ENCODE peak calls at places on chromosomes 1 and 21, in six cellular contexts. One of them, this sample, is unnamed.

GRCh38 chr1:3902111-3902511 is 2.0 kb upstream of the C1orf174 start:
- DNase-seq in adrenal gland: no peak
- DNase-seq in transverse colon: peak; percentile 22
- DNase-seq in ovary: peak; percentile 57
- DNase-seq in right lobe of liver: no peak
- DNase-seq in IMR-90: no peak
- DNase-seq in this sample: no peak

GRCh38 chr1:46401514-46401913 is 7.4 kb downstream of the FAAH start:
- DNase-seq in right lobe of liver: no peak
- DNase-seq in ovary: no peak
- DNase-seq in transverse colon: no peak
- DNase-seq in adrenal gland: no peak
- DNase-seq in IMR-90: peak; percentile 11
- DNase-seq in this sample: no peak

GRCh38 chr1:193111641-193112090 is 6.5 kb upstream of the GLRX2 start:
- DNase-seq in adrenal gland: peak; percentile 88
- DNase-seq in right lobe of liver: peak; percentile 77
- DNase-seq in ovary: no peak
- DNase-seq in IMR-90: peak; percentile 87
- DNase-seq in transverse colon: peak; percentile 43
- DNase-seq in this sample: no peak

GRCh38 chr1:248585266-248585665 is 10.7 kb upstream of the OR2T34 start:
- DNase-seq in adrenal gland: no peak
- DNase-seq in transverse colon: no peak
- DNase-seq in ovary: no peak
- DNase-seq in right lobe of liver: no peak
- DNase-seq in IMR-90: no peak
- DNase-seq in this sample: no peak

GRCh38 chr21:31382060-31382459 is 38.0 kb upstream of the TIAM1 start:
- DNase-seq in right lobe of liver: no peak
- DNase-seq in transverse colon: no peak
- DNase-seq in ovary: no peak
- DNase-seq in IMR-90: no peak
- DNase-seq in adrenal gland: no peak
- DNase-seq in this sample: no peak

GRCh38 chr1:211345719-211346118 is 19.1 kb downstream of the TRAF5 start:
- DNase-seq in right lobe of liver: no peak
- DNase-seq in ovary: no peak
- DNase-seq in transverse colon: no peak
- DNase-seq in IMR-90: peak; percentile 53
- DNase-seq in adrenal gland: no peak
- DNase-seq in this sample: peak; percentile 34

GRCh38 chr1:234997201-234998173 is 131.2 kb downstream of the TOMM20 start:
- DNase-seq in ovary: peak; percentile 97
- DNase-seq in IMR-90: peak; percentile 99
- DNase-seq in transverse colon: peak; percentile 95
- DNase-seq in adrenal gland: peak; percentile 100
- DNase-seq in right lobe of liver: peak; percentile 99
- DNase-seq in this sample: peak; percentile 98

GRCh38 chr1:52911541-52911940 is 10.0 kb downstream of the ECHDC2 start:
- DNase-seq in ovary: no peak
- DNase-seq in IMR-90: no peak
- DNase-seq in right lobe of liver: no peak
- DNase-seq in transverse colon: no peak
- DNase-seq in adrenal gland: no peak
- DNase-seq in this sample: no peak

GRCh38 chr21:45295576-45296365 is 8.1 kb upstream of the POFUT2 start:
- DNase-seq in IMR-90: peak; percentile 91
- DNase-seq in transverse colon: peak; percentile 26
- DNase-seq in adrenal gland: peak; percentile 74
- DNase-seq in ovary: peak; percentile 47
- DNase-seq in right lobe of liver: no peak
- DNase-seq in this sample: peak; percentile 76

GRCh38 chr1:207849016-207849415 is 61.9 kb downstream of the CD34 start:
- DNase-seq in adrenal gland: no peak
- DNase-seq in transverse colon: no peak
- DNase-seq in ovary: no peak
- DNase-seq in IMR-90: no peak
- DNase-seq in right lobe of liver: no peak
- DNase-seq in this sample: no peak

GRCh38 chr1:40983286-40983685 is 3.8 kb downstream of the CTPS1 start:
- DNase-seq in right lobe of liver: no peak
- DNase-seq in transverse colon: no peak
- DNase-seq in ovary: no peak
- DNase-seq in IMR-90: no peak
- DNase-seq in adrenal gland: no peak
- DNase-seq in this sample: no peak

GRCh38 chr1:174408142-174408541 is 39.6 kb upstream of the GPR52 start:
- DNase-seq in ovary: no peak
- DNase-seq in adrenal gland: no peak
- DNase-seq in transverse colon: no peak
- DNase-seq in IMR-90: peak; percentile 19
- DNase-seq in right lobe of liver: no peak
- DNase-seq in this sample: no peak

GRCh38 chr1:228927947-228928898 is 192.9 kb downstream of the RHOU start:
- DNase-seq in IMR-90: no peak
- DNase-seq in right lobe of liver: no peak
- DNase-seq in ovary: no peak
- DNase-seq in adrenal gland: no peak
- DNase-seq in transverse colon: no peak
- DNase-seq in this sample: peak; percentile 52

GRCh38 chr1:6500446-6501406 is 9.3 kb upstream of the PLEKHG5 start:
- DNase-seq in ovary: peak; percentile 59
- DNase-seq in right lobe of liver: no peak
- DNase-seq in adrenal gland: no peak
- DNase-seq in IMR-90: no peak
- DNase-seq in transverse colon: no peak
- DNase-seq in this sample: no peak

GRCh38 chr1:201280884-201281283 is 2.4 kb upstream of the PKP1 start:
- DNase-seq in right lobe of liver: no peak
- DNase-seq in ovary: no peak
- DNase-seq in adrenal gland: no peak
- DNase-seq in IMR-90: no peak
- DNase-seq in transverse colon: no peak
- DNase-seq in this sample: no peak

GRCh38 chr1:205074513-205074912 is 9.7 kb downstream of the TMEM81 start:
- DNase-seq in adrenal gland: no peak
- DNase-seq in IMR-90: peak; percentile 7
- DNase-seq in ovary: no peak
- DNase-seq in right lobe of liver: no peak
- DNase-seq in transverse colon: no peak
- DNase-seq in this sample: no peak

GRCh38 chr1:3740038-3740437 is 12.2 kb upstream of the CCDC27 start:
- DNase-seq in transverse colon: no peak
- DNase-seq in right lobe of liver: peak; percentile 88
- DNase-seq in adrenal gland: no peak
- DNase-seq in ovary: no peak
- DNase-seq in IMR-90: no peak
- DNase-seq in this sample: no peak

GRCh38 chr1:62175568-62176179 is 19.0 kb upstream of the L1TD1 start:
- DNase-seq in ovary: no peak
- DNase-seq in IMR-90: peak; percentile 45
- DNase-seq in transverse colon: peak; percentile 33
- DNase-seq in adrenal gland: peak; percentile 40
- DNase-seq in right lobe of liver: no peak
- DNase-seq in this sample: no peak

GRCh38 chr1:227911376-227911775 is 36.4 kb downstream of the WNT9A start:
- DNase-seq in ovary: no peak
- DNase-seq in adrenal gland: no peak
- DNase-seq in transverse colon: no peak
- DNase-seq in right lobe of liver: no peak
- DNase-seq in IMR-90: no peak
- DNase-seq in this sample: no peak

GRCh38 chr1:117289316-117289715 is 77.9 kb upstream of the MAN1A2 start:
- DNase-seq in right lobe of liver: no peak
- DNase-seq in adrenal gland: no peak
- DNase-seq in ovary: no peak
- DNase-seq in transverse colon: no peak
- DNase-seq in IMR-90: no peak
- DNase-seq in this sample: no peak

GRCh38 chr1:156065212-156065611 is 4.3 kb downstream of the RAB25 start:
- DNase-seq in IMR-90: no peak
- DNase-seq in ovary: no peak
- DNase-seq in transverse colon: no peak
- DNase-seq in right lobe of liver: no peak
- DNase-seq in adrenal gland: no peak
- DNase-seq in this sample: no peak

GRCh38 chr1:16162163-16162822 is 6.4 kb upstream of the EPHA2 start:
- DNase-seq in adrenal gland: no peak
- DNase-seq in ovary: no peak
- DNase-seq in IMR-90: no peak
- DNase-seq in right lobe of liver: no peak
- DNase-seq in transverse colon: peak; percentile 73
- DNase-seq in this sample: no peak

GRCh38 chr1:48048064-48048463 is 50.9 kb upstream of the TRABD2B start:
- DNase-seq in adrenal gland: no peak
- DNase-seq in IMR-90: peak; percentile 26
- DNase-seq in right lobe of liver: no peak
- DNase-seq in ovary: no peak
- DNase-seq in transverse colon: no peak
- DNase-seq in this sample: no peak

GRCh38 chr1:2548068-2548589 is 8.0 kb upstream of the TNFRSF14 start:
- DNase-seq in IMR-90: peak; percentile 56
- DNase-seq in ovary: peak; percentile 83
- DNase-seq in adrenal gland: peak; percentile 88
- DNase-seq in right lobe of liver: peak; percentile 91
- DNase-seq in transverse colon: peak; percentile 94
- DNase-seq in this sample: peak; percentile 76

GRCh38 chr1:2544875-2545638 is 11.1 kb upstream of the TNFRSF14 start:
- DNase-seq in transverse colon: no peak
- DNase-seq in right lobe of liver: no peak
- DNase-seq in IMR-90: no peak
- DNase-seq in adrenal gland: peak; percentile 41
- DNase-seq in ovary: no peak
- DNase-seq in this sample: no peak

GRCh38 chr1:2547210-2548067 is 8.7 kb upstream of the TNFRSF14 start:
- DNase-seq in adrenal gland: no peak
- DNase-seq in right lobe of liver: no peak
- DNase-seq in transverse colon: peak; percentile 51
- DNase-seq in IMR-90: no peak
- DNase-seq in ovary: no peak
- DNase-seq in this sample: no peak

GRCh38 chr1:2545754-2546514 is 10.2 kb upstream of the TNFRSF14 start:
- DNase-seq in transverse colon: peak; percentile 95
- DNase-seq in ovary: no peak
- DNase-seq in right lobe of liver: peak; percentile 94
- DNase-seq in adrenal gland: peak; percentile 97
- DNase-seq in IMR-90: peak; percentile 66
- DNase-seq in this sample: peak; percentile 98

DNA sequence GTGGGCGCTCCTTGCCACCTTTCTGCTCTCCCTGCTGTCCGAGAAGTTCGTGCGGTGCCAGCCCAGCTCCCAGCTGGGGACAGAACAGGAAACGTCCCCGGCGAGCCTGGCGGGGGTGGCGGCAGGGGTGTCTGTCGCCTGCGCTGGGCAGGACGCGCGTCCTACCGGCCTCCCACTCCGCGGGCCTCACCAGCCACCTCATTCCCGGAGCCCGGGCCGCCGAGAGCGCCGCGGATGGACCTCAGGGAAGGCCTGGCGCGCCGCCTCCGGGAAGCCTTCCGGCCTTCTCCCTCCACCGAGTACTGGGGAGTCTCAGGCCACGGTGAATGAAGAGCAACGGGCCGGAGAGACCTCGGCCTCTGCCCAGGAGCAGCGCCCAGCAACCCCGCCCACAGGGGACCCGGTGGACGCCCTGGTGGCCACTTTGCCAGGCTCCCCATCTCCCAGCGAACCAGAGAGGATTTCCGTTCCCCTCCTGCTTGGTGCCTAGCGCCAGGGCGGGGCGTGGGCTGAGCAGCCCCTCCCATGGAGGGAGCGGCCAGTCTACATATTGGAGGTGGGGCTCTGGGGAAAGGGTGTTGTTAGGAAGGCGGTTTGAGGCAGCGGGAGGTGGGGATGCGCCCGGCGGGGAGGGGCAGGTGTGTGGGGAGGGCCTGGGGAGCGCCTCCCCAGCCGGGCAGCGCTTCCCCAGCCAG is 9.5 kb upstream of the TNFRSF14 start:
- DNase-seq in IMR-90: peak; percentile 61
- DNase-seq in right lobe of liver: peak; percentile 92
- DNase-seq in adrenal gland: peak; percentile 86
- DNase-seq in ovary: no peak
- DNase-seq in transverse colon: peak; percentile 95
- DNase-seq in this sample: peak; percentile 97
- TF ChIP-seq POLR2A in IMR-90: no peak
- TF ChIP-seq POLR2A in right lobe of liver: peak; percentile 56
- TF ChIP-seq POLR2A in adrenal gland: peak; percentile 27
- TF ChIP-seq POLR2A in ovary: no peak
- TF ChIP-seq POLR2A in transverse colon: peak; percentile 48
- TF ChIP-seq POLR2A in this sample: no peak

GRCh38 chr1:99996951-99997350 is 27.2 kb downstream of the SLC35A3 start:
- DNase-seq in right lobe of liver: no peak
- DNase-seq in IMR-90: no peak
- DNase-seq in transverse colon: no peak
- DNase-seq in ovary: no peak
- DNase-seq in adrenal gland: no peak
- DNase-seq in this sample: no peak
- TF ChIP-seq CTCF in right lobe of liver: no peak
- TF ChIP-seq CTCF in IMR-90: no peak
- TF ChIP-seq CTCF in transverse colon: no peak
- TF ChIP-seq CTCF in ovary: no peak
- TF ChIP-seq CTCF in adrenal gland: no peak
- TF ChIP-seq CTCF in this sample: no peak

DNA sequence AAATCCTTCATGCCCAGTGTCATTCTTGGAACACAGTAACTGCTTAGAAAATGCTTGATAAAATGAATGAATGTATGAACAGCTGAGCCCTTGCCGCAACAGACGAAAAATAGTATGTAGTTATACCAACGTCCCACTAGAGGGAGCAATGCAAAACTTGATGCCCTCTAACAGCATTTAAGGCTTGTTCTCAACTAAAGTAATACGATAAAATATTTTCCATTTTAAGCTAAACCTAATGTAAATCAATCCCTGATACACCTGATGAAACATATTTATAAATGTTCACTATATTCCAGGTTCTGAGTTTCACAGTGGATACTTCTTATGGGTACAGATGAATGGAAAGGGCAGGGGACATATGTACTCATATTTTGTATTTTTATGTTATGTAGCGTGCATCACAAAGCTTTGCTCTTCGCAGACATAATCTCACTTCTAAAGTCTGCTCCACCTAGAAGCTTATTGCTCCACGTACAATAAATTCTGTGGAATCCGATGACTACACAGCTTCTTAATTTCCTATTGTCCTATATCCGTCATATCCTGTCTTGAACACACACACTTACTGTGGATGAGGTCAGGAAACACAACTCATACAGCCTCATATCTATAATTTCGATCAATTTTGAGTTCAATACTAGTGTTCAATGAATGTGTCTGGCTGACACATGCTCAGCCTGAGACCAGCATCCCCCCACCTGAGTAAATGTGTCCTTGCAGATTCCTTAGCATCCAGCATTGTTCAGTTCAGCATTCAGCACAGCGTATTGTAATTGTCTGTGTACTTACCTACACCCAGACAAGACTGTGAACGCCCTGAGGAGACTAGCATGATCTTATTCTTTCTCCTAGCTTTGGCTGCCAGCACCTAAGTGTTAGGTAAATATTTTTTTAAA is 4.4 kb upstream of the UTP25 start:
- DNase-seq in ovary: no peak
- DNase-seq in transverse colon: no peak
- DNase-seq in adrenal gland: no peak
- DNase-seq in right lobe of liver: no peak
- DNase-seq in IMR-90: peak; percentile 78
- DNase-seq in this sample: no peak
- TF ChIP-seq POLR2A in ovary: no peak
- TF ChIP-seq POLR2A in transverse colon: no peak
- TF ChIP-seq POLR2A in adrenal gland: no peak
- TF ChIP-seq POLR2A in right lobe of liver: no peak
- TF ChIP-seq POLR2A in IMR-90: no peak
- TF ChIP-seq POLR2A in this sample: no peak

GRCh38 chr1:237938553-237938952 is 47.8 kb upstream of the ZP4 start:
- DNase-seq in right lobe of liver: no peak
- DNase-seq in transverse colon: peak; percentile 11
- DNase-seq in adrenal gland: no peak
- DNase-seq in ovary: no peak
- DNase-seq in IMR-90: no peak
- DNase-seq in this sample: no peak
- TF ChIP-seq CTCF in right lobe of liver: no peak
- TF ChIP-seq CTCF in transverse colon: peak; percentile 15
- TF ChIP-seq CTCF in adrenal gland: no peak
- TF ChIP-seq CTCF in ovary: no peak
- TF ChIP-seq CTCF in IMR-90: peak; percentile 4
- TF ChIP-seq CTCF in this sample: no peak

This sample was measured in lower leg skin.